ENCODE peak calls at places on chromosome 9, in ten cellular contexts. N is AG08396; I is AG10803; U is T follicular helper cell; O is ACHN; Y is stomach; X is stimulated activated CD4-positive, alpha-beta T cell treated with anti-CD3 and anti-CD28 coated beads, Interleukin-1b, Interleukin-23, amount 100 ng/mL, for 1 hour; B is body of pancreas; Q is NCI-H1105; W is fibroblast of the aortic adventitia. G is an unnamed sample.

GRCh38 chr9:98370976-98371315 is 115.5 kb upstream of the TBC1D2 start:
- DNase-seq in I (no peak), O (no peak), X (no peak), N (no peak), Y (no peak), Q (no peak), U (no peak), W (no peak), B (no peak), G (no peak)

GRCh38 chr9:36074870-36075532 is 38.3 kb downstream of the RECK start:
- DNase-seq in Y (peak), W (peak), Q (peak), O (no peak), N (peak), B (peak), U (no peak), I (peak), X (no peak), G (no peak)

GRCh38 chr9:89177401-89178161 is 1.0 kb downstream of the SHC3 start:
- DNase-seq in U (no peak), X (no peak), W (peak), Y (no peak), Q (no peak), O (peak), B (peak), I (peak), N (peak), G (no peak)

GRCh38 chr9:38181216-38181615 is 112.2 kb upstream of the SHB start:
- DNase-seq in Q (no peak), N (no peak), I (no peak), U (no peak), O (no peak), W (no peak), Y (no peak), X (no peak), B (no peak), G (no peak)

GRCh38 chr9:92770005-92770995 is 5.7 kb upstream of the BICD2 start:
- DNase-seq in W (no peak), N (no peak), I (peak), Q (no peak), X (no peak), O (no peak), Y (no peak), B (no peak), U (no peak), G (no peak)

GRCh38 chr9:10062629-10063395 is 550.0 kb downstream of the PTPRD start:
- DNase-seq in I (peak), W (peak), N (no peak), Q (no peak), O (no peak), B (no peak), Y (no peak), U (no peak), X (no peak), G (no peak)

GRCh38 chr9:73153793-73154227 is 2.1 kb downstream of the ANXA1 start:
- DNase-seq in Y (no peak), O (no peak), I (peak), N (no peak), Q (no peak), X (no peak), W (peak), B (no peak), U (no peak), G (no peak)

GRCh38 chr9:94611638-94612068 is 18.0 kb upstream of the FBP2 start:
- DNase-seq in X (no peak), O (no peak), I (no peak), B (no peak), Y (no peak), N (no peak), W (no peak), U (no peak), Q (no peak), G (no peak)

GRCh38 chr9:116687762-116688160 is 656 bp downstream of the TRIM32 start:
- DNase-seq in U (no peak), O (peak), B (no peak), Q (peak), I (no peak), W (no peak), X (no peak), Y (no peak), N (peak), G (no peak)

GRCh38 chr9:112261133-112261532 is 72.3 kb downstream of the PTBP3 start:
- DNase-seq in U (no peak), Y (no peak), O (no peak), B (no peak), N (no peak), I (no peak), X (no peak), W (no peak), Q (no peak), G (no peak)